ENCODE peak calls at places on chromosomes 11 and 22, in eight cellular contexts. One of them, this sample, is unnamed.

GRCh38 chr11:117822031-117822521 is 2.5 kb downstream of the FXYD2 start:
- DNase-seq in right lobe of liver: peak; percentile 53
- DNase-seq in astrocyte of the cerebellum: no peak
- DNase-seq in cardiac muscle cell: peak; percentile 45
- DNase-seq in fibroblast of lung: no peak
- DNase-seq in fibroblast of pulmonary artery: peak; percentile 17
- DNase-seq in GM12865: peak; percentile 31
- DNase-seq in fibroblast of mammary gland: no peak
- DNase-seq in this sample: no peak

GRCh38 chr11:117143390-117143789 is 697 bp upstream of the PAFAH1B2 start:
- DNase-seq in right lobe of liver: peak; percentile 53
- DNase-seq in astrocyte of the cerebellum: peak; percentile 19
- DNase-seq in cardiac muscle cell: peak; percentile 45
- DNase-seq in fibroblast of lung: peak; percentile 65
- DNase-seq in fibroblast of pulmonary artery: peak; percentile 58
- DNase-seq in GM12865: peak; percentile 24
- DNase-seq in fibroblast of mammary gland: peak; percentile 68
- DNase-seq in this sample: peak; percentile 42

GRCh38 chr22:41976070-41976901 is 7.0 kb downstream of the SEPTIN3 start:
- DNase-seq in right lobe of liver: peak; percentile 59
- DNase-seq in astrocyte of the cerebellum: no peak
- DNase-seq in cardiac muscle cell: peak; percentile 69
- DNase-seq in fibroblast of lung: no peak
- DNase-seq in fibroblast of pulmonary artery: no peak
- DNase-seq in GM12865: peak; percentile 38
- DNase-seq in fibroblast of mammary gland: no peak
- DNase-seq in this sample: no peak

GRCh38 chr11:47337229-47337924 is 15.1 kb downstream of the MYBPC3 start:
- DNase-seq in right lobe of liver: no peak
- DNase-seq in astrocyte of the cerebellum: no peak
- DNase-seq in cardiac muscle cell: no peak
- DNase-seq in fibroblast of lung: no peak
- DNase-seq in fibroblast of pulmonary artery: no peak
- DNase-seq in GM12865: no peak
- DNase-seq in fibroblast of mammary gland: no peak
- DNase-seq in this sample: no peak

GRCh38 chr11:57668467-57668890 is 565 bp downstream of the ZDHHC5 start:
- DNase-seq in right lobe of liver: no peak
- DNase-seq in astrocyte of the cerebellum: no peak
- DNase-seq in cardiac muscle cell: no peak
- DNase-seq in fibroblast of lung: no peak
- DNase-seq in fibroblast of pulmonary artery: no peak
- DNase-seq in GM12865: peak; percentile 47
- DNase-seq in fibroblast of mammary gland: no peak
- DNase-seq in this sample: no peak

GRCh38 chr11:105181100-105181499 is 41.5 kb upstream of the CARD18 start:
- DNase-seq in right lobe of liver: no peak
- DNase-seq in astrocyte of the cerebellum: peak; percentile 33
- DNase-seq in cardiac muscle cell: peak; percentile 22
- DNase-seq in fibroblast of lung: peak; percentile 78
- DNase-seq in fibroblast of pulmonary artery: peak; percentile 93
- DNase-seq in GM12865: no peak
- DNase-seq in fibroblast of mammary gland: peak; percentile 72
- DNase-seq in this sample: peak; percentile 46

GRCh38 chr11:11605821-11606450 is 15.9 kb downstream of the GALNT18 start:
- DNase-seq in right lobe of liver: no peak
- DNase-seq in astrocyte of the cerebellum: no peak
- DNase-seq in cardiac muscle cell: no peak
- DNase-seq in fibroblast of lung: no peak
- DNase-seq in fibroblast of pulmonary artery: no peak
- DNase-seq in GM12865: no peak
- DNase-seq in fibroblast of mammary gland: no peak
- DNase-seq in this sample: no peak

GRCh38 chr11:107275632-107276031 is 182.0 kb downstream of the CWF19L2 start:
- DNase-seq in right lobe of liver: no peak
- DNase-seq in astrocyte of the cerebellum: no peak
- DNase-seq in cardiac muscle cell: no peak
- DNase-seq in fibroblast of lung: no peak
- DNase-seq in fibroblast of pulmonary artery: no peak
- DNase-seq in GM12865: no peak
- DNase-seq in fibroblast of mammary gland: peak; percentile 29
- DNase-seq in this sample: no peak

GRCh38 chr11:19872526-19873135 is 160.0 kb downstream of the NAV2 start:
- DNase-seq in right lobe of liver: no peak
- DNase-seq in astrocyte of the cerebellum: no peak
- DNase-seq in cardiac muscle cell: no peak
- DNase-seq in fibroblast of lung: no peak
- DNase-seq in fibroblast of pulmonary artery: no peak
- DNase-seq in GM12865: no peak
- DNase-seq in fibroblast of mammary gland: no peak
- DNase-seq in this sample: no peak

GRCh38 chr11:67288452-67289225 is 464 bp upstream of the ANKRD13D start:
- DNase-seq in right lobe of liver: peak; percentile 90
- DNase-seq in astrocyte of the cerebellum: peak; percentile 45
- DNase-seq in cardiac muscle cell: peak; percentile 94
- DNase-seq in fibroblast of lung: peak; percentile 89
- DNase-seq in fibroblast of pulmonary artery: peak; percentile 96
- DNase-seq in GM12865: peak; percentile 95
- DNase-seq in fibroblast of mammary gland: peak; percentile 82
- DNase-seq in this sample: peak; percentile 95

GRCh38 chr11:113874920-113875413 is 405 bp downstream of the USP28 start:
- DNase-seq in right lobe of liver: no peak
- DNase-seq in astrocyte of the cerebellum: no peak
- DNase-seq in cardiac muscle cell: peak; percentile 27
- DNase-seq in fibroblast of lung: no peak
- DNase-seq in fibroblast of pulmonary artery: peak; percentile 35
- DNase-seq in GM12865: peak; percentile 64
- DNase-seq in fibroblast of mammary gland: peak; percentile 27
- DNase-seq in this sample: peak; percentile 37

GRCh38 chr11:96123301-96123700 is 199.4 kb upstream of the MTMR2 start:
- DNase-seq in right lobe of liver: no peak
- DNase-seq in astrocyte of the cerebellum: no peak
- DNase-seq in cardiac muscle cell: no peak
- DNase-seq in fibroblast of lung: no peak
- DNase-seq in fibroblast of pulmonary artery: no peak
- DNase-seq in GM12865: no peak
- DNase-seq in fibroblast of mammary gland: no peak
- DNase-seq in this sample: no peak

GRCh38 chr11:84720706-84721402 is 906.3 kb downstream of the DLG2 start:
- DNase-seq in right lobe of liver: no peak
- DNase-seq in astrocyte of the cerebellum: no peak
- DNase-seq in cardiac muscle cell: peak; percentile 36
- DNase-seq in fibroblast of lung: peak; percentile 12
- DNase-seq in fibroblast of pulmonary artery: peak; percentile 1
- DNase-seq in GM12865: no peak
- DNase-seq in fibroblast of mammary gland: peak; percentile 1
- DNase-seq in this sample: no peak

GRCh38 chr11:129695543-129696308 is 119.9 kb upstream of the TMEM45B start:
- DNase-seq in right lobe of liver: peak; percentile 64
- DNase-seq in astrocyte of the cerebellum: no peak
- DNase-seq in cardiac muscle cell: peak; percentile 85
- DNase-seq in fibroblast of lung: peak; percentile 39
- DNase-seq in fibroblast of pulmonary artery: peak; percentile 35
- DNase-seq in GM12865: peak; percentile 43
- DNase-seq in fibroblast of mammary gland: peak; percentile 30
- DNase-seq in this sample: peak; percentile 18

GRCh38 chr22:30890689-30891442 is 77.7 kb downstream of the MORC2 start:
- DNase-seq in right lobe of liver: peak; percentile 54
- DNase-seq in astrocyte of the cerebellum: peak; percentile 8
- DNase-seq in cardiac muscle cell: peak; percentile 51
- DNase-seq in fibroblast of lung: peak; percentile 10
- DNase-seq in fibroblast of pulmonary artery: peak; percentile 38
- DNase-seq in GM12865: peak; percentile 49
- DNase-seq in fibroblast of mammary gland: peak; percentile 28
- DNase-seq in this sample: peak; percentile 8

GRCh38 chr22:30541979-30542810 is 4.3 kb downstream of the SEC14L6 start:
- DNase-seq in right lobe of liver: no peak
- DNase-seq in astrocyte of the cerebellum: no peak
- DNase-seq in cardiac muscle cell: peak; percentile 56
- DNase-seq in fibroblast of lung: peak; percentile 28
- DNase-seq in fibroblast of pulmonary artery: peak; percentile 13
- DNase-seq in GM12865: no peak
- DNase-seq in fibroblast of mammary gland: no peak
- DNase-seq in this sample: no peak

GRCh38 chr11:17599460-17599925 is 52.4 kb downstream of the OTOG start:
- DNase-seq in right lobe of liver: peak; percentile 30
- DNase-seq in astrocyte of the cerebellum: no peak
- DNase-seq in cardiac muscle cell: no peak
- DNase-seq in fibroblast of lung: no peak
- DNase-seq in fibroblast of pulmonary artery: no peak
- DNase-seq in GM12865: no peak
- DNase-seq in fibroblast of mammary gland: no peak
- DNase-seq in this sample: no peak

GRCh38 chr11:17598700-17599459 is 51.8 kb downstream of the OTOG start:
- DNase-seq in right lobe of liver: peak; percentile 71
- DNase-seq in astrocyte of the cerebellum: peak; percentile 31
- DNase-seq in cardiac muscle cell: peak; percentile 86
- DNase-seq in fibroblast of lung: peak; percentile 44
- DNase-seq in fibroblast of pulmonary artery: peak; percentile 66
- DNase-seq in GM12865: peak; percentile 70
- DNase-seq in fibroblast of mammary gland: peak; percentile 58
- DNase-seq in this sample: peak; percentile 57

GRCh38 chr11:17596711-17597110 is 49.7 kb downstream of the OTOG start:
- DNase-seq in right lobe of liver: peak; percentile 31
- DNase-seq in astrocyte of the cerebellum: no peak
- DNase-seq in cardiac muscle cell: no peak
- DNase-seq in fibroblast of lung: no peak
- DNase-seq in fibroblast of pulmonary artery: no peak
- DNase-seq in GM12865: no peak
- DNase-seq in fibroblast of mammary gland: no peak
- DNase-seq in this sample: no peak

GRCh38 chr11:17596310-17596669 is 49.2 kb downstream of the OTOG start:
- DNase-seq in right lobe of liver: no peak
- DNase-seq in astrocyte of the cerebellum: no peak
- DNase-seq in cardiac muscle cell: no peak
- DNase-seq in fibroblast of lung: no peak
- DNase-seq in fibroblast of pulmonary artery: no peak
- DNase-seq in GM12865: no peak
- DNase-seq in fibroblast of mammary gland: no peak
- DNase-seq in this sample: no peak

GRCh38 chr11:17597770-17598169 is 50.7 kb downstream of the OTOG start:
- DNase-seq in right lobe of liver: peak; percentile 37
- DNase-seq in astrocyte of the cerebellum: no peak
- DNase-seq in cardiac muscle cell: no peak
- DNase-seq in fibroblast of lung: no peak
- DNase-seq in fibroblast of pulmonary artery: no peak
- DNase-seq in GM12865: no peak
- DNase-seq in fibroblast of mammary gland: no peak
- DNase-seq in this sample: no peak
- TF ChIP-seq CTCF in right lobe of liver: no peak
- TF ChIP-seq CTCF in astrocyte of the cerebellum: no peak
- TF ChIP-seq CTCF in cardiac muscle cell: no peak
- TF ChIP-seq CTCF in fibroblast of lung: no peak
- TF ChIP-seq CTCF in fibroblast of pulmonary artery: no peak
- TF ChIP-seq CTCF in GM12865: no peak
- TF ChIP-seq CTCF in fibroblast of mammary gland: no peak
- TF ChIP-seq CTCF in this sample: no peak

DNA sequence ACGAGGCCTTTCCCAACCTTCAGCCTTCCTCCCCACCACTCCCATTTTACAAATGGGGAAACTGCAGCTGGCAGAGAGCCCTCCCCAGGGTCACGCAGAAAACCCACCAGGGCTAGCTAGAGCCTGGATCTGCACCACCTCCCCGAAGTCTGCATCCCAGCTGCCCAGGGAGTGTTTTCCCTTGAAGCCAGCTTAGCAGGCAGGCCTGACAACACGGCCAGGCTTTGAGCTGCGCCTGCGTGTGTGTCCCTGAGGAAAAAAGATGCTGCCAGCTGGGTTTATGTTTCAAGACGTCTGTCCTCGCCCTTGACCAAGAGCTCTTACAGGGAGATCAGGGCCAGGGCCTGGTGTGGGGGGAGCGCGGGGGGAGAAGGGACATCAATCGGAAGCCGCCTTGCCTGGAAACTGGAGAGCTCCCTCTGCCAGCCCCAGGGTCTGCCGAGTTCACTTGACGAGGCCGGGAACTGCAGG is 20.3 kb downstream of the WNT11 start:
- DNase-seq in right lobe of liver: no peak
- DNase-seq in astrocyte of the cerebellum: no peak
- DNase-seq in cardiac muscle cell: peak; percentile 49
- DNase-seq in fibroblast of lung: no peak
- DNase-seq in fibroblast of pulmonary artery: no peak
- DNase-seq in GM12865: no peak
- DNase-seq in fibroblast of mammary gland: peak; percentile 14
- DNase-seq in this sample: peak; percentile 38
- H3K4me3 ChIP-seq in right lobe of liver: no peak overlapping the region
- H3K4me3 ChIP-seq in astrocyte of the cerebellum: no peak overlapping the region
- H3K4me3 ChIP-seq in cardiac muscle cell: no peak overlapping the region
- H3K4me3 ChIP-seq in fibroblast of lung: no peak overlapping the region
- H3K4me3 ChIP-seq in fibroblast of pulmonary artery: no peak overlapping the region
- H3K4me3 ChIP-seq in GM12865: no peak overlapping the region
- H3K4me3 ChIP-seq in fibroblast of mammary gland: no peak overlapping the region
- H3K4me3 ChIP-seq in this sample: no peak overlapping the region

DNA sequence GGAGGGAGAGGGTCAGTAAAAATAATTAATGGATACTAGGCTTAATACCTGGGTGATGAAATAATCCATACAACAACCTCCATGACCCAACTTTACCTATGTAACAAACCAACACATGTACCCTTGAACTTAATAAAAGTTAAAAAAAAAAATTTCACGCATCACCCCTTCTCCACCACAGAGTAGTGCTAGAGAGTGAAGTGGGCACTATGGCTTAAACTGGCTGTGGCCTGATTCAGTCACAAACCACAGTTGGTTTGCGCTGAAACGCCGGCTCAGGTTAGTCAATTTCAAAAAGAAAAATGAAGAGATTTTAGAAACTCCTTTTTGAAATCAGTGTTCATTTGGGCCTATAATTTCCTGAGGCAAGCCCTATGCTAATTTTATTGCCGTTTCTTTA is 144.3 kb downstream of the TRPC6 start:
- DNase-seq in right lobe of liver: no peak
- DNase-seq in astrocyte of the cerebellum: no peak
- DNase-seq in cardiac muscle cell: no peak
- DNase-seq in fibroblast of lung: no peak
- DNase-seq in fibroblast of pulmonary artery: no peak
- DNase-seq in GM12865: no peak
- DNase-seq in fibroblast of mammary gland: no peak
- DNase-seq in this sample: no peak
- TF ChIP-seq CTCF in right lobe of liver: no peak
- TF ChIP-seq CTCF in astrocyte of the cerebellum: no peak
- TF ChIP-seq CTCF in cardiac muscle cell: no peak
- TF ChIP-seq CTCF in fibroblast of lung: no peak
- TF ChIP-seq CTCF in fibroblast of pulmonary artery: no peak
- TF ChIP-seq CTCF in GM12865: no peak
- TF ChIP-seq CTCF in fibroblast of mammary gland: peak; percentile 19
- TF ChIP-seq CTCF in this sample: no peak

DNA sequence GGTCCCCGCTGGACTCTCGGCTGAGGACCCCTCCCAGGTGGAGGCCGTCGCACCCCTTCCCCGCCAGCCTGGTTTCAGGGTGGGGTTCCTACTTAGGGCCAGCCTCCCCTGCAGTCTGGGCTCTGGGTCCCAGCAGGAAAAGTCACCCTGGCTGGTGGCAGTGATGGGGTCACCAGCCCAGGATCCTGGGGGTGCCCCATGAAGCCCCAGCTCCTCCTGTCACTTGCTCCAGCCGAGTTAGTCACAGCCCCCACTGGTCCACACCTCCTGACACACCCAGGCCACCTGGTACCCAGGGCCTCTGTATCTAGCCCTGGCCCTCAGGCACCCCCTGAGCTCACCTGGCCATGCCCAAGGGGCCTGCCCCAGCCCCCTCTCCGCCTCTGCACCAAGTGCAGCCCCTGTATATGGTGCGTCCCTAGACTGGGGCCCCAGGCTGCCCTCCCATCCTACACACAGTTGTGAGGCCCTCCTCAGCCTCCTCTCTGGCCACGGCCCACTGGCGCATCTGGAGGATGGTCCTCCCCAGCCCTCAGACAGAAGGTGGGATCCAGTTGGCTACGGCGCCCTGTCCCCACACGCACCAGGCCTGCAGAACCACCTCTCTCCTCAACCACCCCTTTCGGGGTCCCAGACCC is 6.7 kb downstream of the PLXNB2 start:
- DNase-seq in right lobe of liver: no peak
- DNase-seq in astrocyte of the cerebellum: no peak
- DNase-seq in cardiac muscle cell: no peak
- DNase-seq in fibroblast of lung: no peak
- DNase-seq in fibroblast of pulmonary artery: no peak
- DNase-seq in GM12865: no peak
- DNase-seq in fibroblast of mammary gland: no peak
- DNase-seq in this sample: no peak
- H3K4me3 ChIP-seq in right lobe of liver: peak overlapping the region; percentile 75
- H3K4me3 ChIP-seq in astrocyte of the cerebellum: no peak overlapping the region
- H3K4me3 ChIP-seq in cardiac muscle cell: no peak overlapping the region
- H3K4me3 ChIP-seq in fibroblast of lung: no peak overlapping the region
- H3K4me3 ChIP-seq in fibroblast of pulmonary artery: no peak overlapping the region
- H3K4me3 ChIP-seq in GM12865: no peak overlapping the region
- H3K4me3 ChIP-seq in fibroblast of mammary gland: no peak overlapping the region
- H3K4me3 ChIP-seq in this sample: peak overlapping the region; percentile 9